ENCODE peak calls at places on chromosomes 5 and 9, in ten cellular contexts. T, R, P, K, N, B, F, W, E and L are unnamed samples.

GRCh38 chr5:156475831-156476551 is 149.0 kb downstream of the SGCD start:
- DNase-seq in F (no peak), P (peak), T (peak), N (no peak), B (no peak), W (peak), E (peak), K (no peak), R (no peak), L (peak)

GRCh38 chr5:153552886-153553285 is 62.4 kb downstream of the GRIA1 start:
- DNase-seq in B (no peak), P (peak), E (peak), R (no peak), K (no peak), W (no peak), F (no peak), T (no peak), N (no peak), L (no peak)

GRCh38 chr9:13487071-13487470 is 207.6 kb upstream of the MPDZ start:
- DNase-seq in W (peak), K (no peak), R (no peak), B (no peak), P (no peak), T (no peak), E (no peak), N (no peak), F (no peak), L (no peak)

GRCh38 chr9:2631263-2631662 is 9.7 kb downstream of the VLDLR start:
- DNase-seq in W (no peak), E (no peak), B (no peak), N (no peak), R (no peak), T (no peak), F (no peak), P (no peak), K (no peak), L (no peak)

GRCh38 chr9:121566401-121567141 is 66.9 kb upstream of the GGTA1 start:
- DNase-seq in N (no peak), T (peak), K (no peak), E (peak), W (no peak), R (no peak), B (no peak), P (peak), F (no peak), L (peak)

GRCh38 chr9:110125207-110125751 is 82.7 kb downstream of the C9orf152 start:
- DNase-seq in N (peak), P (peak), W (peak), F (no peak), E (peak), R (peak), T (peak), B (no peak), K (no peak), L (peak)

GRCh38 chr5:167822241-167822640 is 469.2 kb upstream of the WWC1 start:
- DNase-seq in R (no peak), K (no peak), N (no peak), F (no peak), W (no peak), E (no peak), P (no peak), T (no peak), B (no peak), L (no peak)

GRCh38 chr9:133425049-133425632 is 3.0 kb downstream of the ADAMTS13 start:
- DNase-seq in R (no peak), K (no peak), E (no peak), N (no peak), W (no peak), P (no peak), T (no peak), B (no peak), F (no peak), L (no peak)

GRCh38 chr5:172901012-172901780 is 58.0 kb upstream of the RPL26L1 start:
- DNase-seq in T (peak), B (no peak), K (no peak), F (no peak), N (no peak), P (peak), W (no peak), R (no peak), E (peak), L (peak)

GRCh38 chr5:73367650-73368049 is 80.9 kb downstream of the FOXD1 start:
- DNase-seq in F (no peak), N (no peak), K (no peak), B (no peak), P (peak), W (no peak), E (peak), R (no peak), T (no peak), L (no peak)

GRCh38 chr9:519579-519978 is 304.9 kb downstream of the DOCK8 start:
- DNase-seq in W (no peak), P (no peak), E (no peak), K (no peak), B (no peak), R (no peak), F (no peak), T (no peak), N (no peak), L (no peak)

GRCh38 chr9:114387678-114388431 is at the start of gene AKNA:
- DNase-seq in P (peak), B (peak), R (peak), F (peak), W (peak), T (peak), N (peak), E (peak), K (peak), L (peak)

GRCh38 chr5:278646-279045 is 7.2 kb downstream of the PDCD6 start:
- DNase-seq in N (no peak), F (no peak), W (no peak), E (no peak), P (no peak), B (no peak), R (no peak), T (no peak), K (no peak), L (no peak)

GRCh38 chr9:98657897-98658296 is 50.8 kb downstream of the GABBR2 start:
- DNase-seq in N (no peak), W (no peak), E (peak), T (no peak), R (no peak), K (no peak), F (no peak), B (no peak), P (peak), L (no peak)

GRCh38 chr5:54904425-54904824 is 81.0 kb downstream of the ESM1 start:
- DNase-seq in K (no peak), P (peak), W (peak), R (no peak), N (no peak), B (no peak), T (no peak), F (no peak), E (peak), L (no peak)

GRCh38 chr5:102903074-102903871 is 148.2 kb downstream of the PAM start:
- DNase-seq in T (no peak), E (no peak), W (no peak), N (no peak), P (no peak), R (no peak), F (no peak), B (no peak), K (no peak), L (no peak)

GRCh38 chr9:116756995-116757394 is 69.9 kb downstream of the TRIM32 start:
- DNase-seq in F (no peak), E (no peak), N (no peak), T (no peak), K (no peak), R (no peak), W (no peak), B (no peak), P (no peak), L (no peak)

GRCh38 chr5:173237821-173238220 is 2.8 kb upstream of the NKX2-5 start:
- DNase-seq in T (no peak), F (no peak), E (no peak), K (peak), P (no peak), R (peak), B (peak), N (no peak), W (peak), L (no peak)

GRCh38 chr9:128845186-128845931 is 15.8 kb upstream of the SPOUT1 start:
- DNase-seq in E (no peak), R (peak), W (peak), N (no peak), K (peak), F (no peak), T (no peak), P (no peak), B (peak), L (no peak)

DNA sequence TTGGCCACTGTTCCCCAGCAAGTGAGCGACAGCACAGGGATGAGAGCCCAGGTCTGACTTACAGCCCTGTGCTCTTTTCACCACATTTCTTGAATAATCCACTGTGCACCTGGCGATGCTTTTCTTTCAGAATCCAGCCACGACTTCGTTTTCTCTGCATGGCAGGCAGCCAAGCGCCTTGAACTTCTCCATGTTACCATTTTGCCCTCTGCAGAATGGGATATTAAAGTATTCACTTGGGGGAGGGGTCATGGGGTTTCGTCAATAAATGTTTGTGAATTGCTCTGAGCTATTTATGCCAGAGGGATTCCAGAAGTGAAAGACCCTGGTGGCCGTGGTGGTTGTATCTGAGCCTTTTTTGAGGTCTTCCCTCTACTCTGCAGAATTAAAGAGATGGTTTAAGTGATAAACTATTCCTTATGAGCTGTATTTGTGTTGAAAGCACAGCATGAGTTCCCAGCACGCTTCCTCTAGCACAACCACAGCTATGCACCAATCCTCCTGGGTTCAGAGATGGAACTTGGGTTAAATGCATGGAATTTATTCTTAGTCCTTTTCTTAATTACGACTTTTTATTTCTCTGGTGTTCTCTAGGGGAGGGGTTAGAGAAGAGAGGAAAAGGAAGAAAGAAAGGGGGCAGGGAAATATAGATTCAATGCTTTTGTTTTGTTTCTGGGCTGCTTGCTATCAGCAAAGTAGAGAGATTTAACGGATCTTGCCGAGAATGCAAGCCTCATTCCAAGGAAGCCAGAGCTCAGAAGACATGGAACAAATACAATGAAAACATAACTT is 478.2 kb upstream of the TNC start:
- DNase-seq in B (no peak), K (no peak), W (peak), E (peak), N (no peak), R (no peak), P (peak), F (no peak), T (no peak), L (no peak)
- TF ChIP-seq CTCF in B (no peak), K (no peak), W (no peak), E (no peak), N (no peak), R (no peak), P (no peak), F (no peak), T (no peak), L (no peak)

DNA sequence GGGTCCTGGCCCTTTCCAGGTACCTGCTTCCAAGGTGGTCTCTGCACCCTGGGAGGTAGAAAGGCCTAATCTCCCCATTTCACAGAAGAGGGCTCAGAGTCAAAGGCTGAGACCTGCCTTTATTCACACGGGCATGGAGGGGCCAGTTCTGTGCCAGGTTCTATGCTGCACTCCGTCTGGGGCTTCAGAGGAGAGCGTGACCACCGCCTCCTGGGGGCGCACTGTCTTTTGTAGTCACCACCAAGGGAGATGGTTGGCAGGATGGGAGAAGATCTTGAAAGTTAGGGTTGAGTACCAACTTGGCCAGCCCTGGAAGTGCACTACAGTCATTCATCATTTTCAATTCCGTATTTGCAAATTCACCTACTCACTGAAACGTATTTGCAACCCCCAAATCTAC is 23.7 kb upstream of the PRDM12 start:
- DNase-seq in B (no peak), F (no peak), T (no peak), K (no peak), W (peak), R (no peak), E (no peak), P (no peak), N (no peak), L (no peak)
- TF ChIP-seq CTCF in B (no peak), F (no peak), T (no peak), K (no peak), W (peak), R (no peak), E (no peak), P (no peak), N (no peak), L (no peak)

GRCh38 chr9:135819905-135820304 is 87.4 kb downstream of the CAMSAP1 start:
- DNase-seq in E (no peak), F (no peak), T (no peak), R (no peak), K (no peak), W (peak), P (no peak), B (no peak), N (no peak), L (no peak)
- TF ChIP-seq CTCF in E (peak), F (no peak), T (no peak), R (no peak), K (no peak), W (peak), P (no peak), B (no peak), N (no peak), L (no peak)

GRCh38 chr9:93682155-93682968 is 106.0 kb downstream of the PHF2 start:
- DNase-seq in F (peak), B (peak), N (peak), K (peak), P (peak), T (peak), R (peak), E (peak), W (peak), L (peak)

GRCh38 chr9:93681316-93682154 is 105.2 kb downstream of the PHF2 start:
- DNase-seq in E (no peak), W (no peak), F (no peak), K (no peak), P (no peak), R (peak), N (peak), T (peak), B (no peak), L (peak)

GRCh38 chr9:93679536-93680444 is 103.4 kb downstream of the PHF2 start:
- DNase-seq in E (no peak), R (peak), N (peak), K (peak), B (no peak), F (no peak), P (no peak), W (no peak), T (peak), L (peak)

GRCh38 chr9:93678199-93679019 is 102.0 kb downstream of the PHF2 start:
- DNase-seq in F (no peak), N (no peak), K (no peak), B (no peak), E (no peak), P (no peak), R (peak), W (no peak), T (peak), L (peak)

DNA sequence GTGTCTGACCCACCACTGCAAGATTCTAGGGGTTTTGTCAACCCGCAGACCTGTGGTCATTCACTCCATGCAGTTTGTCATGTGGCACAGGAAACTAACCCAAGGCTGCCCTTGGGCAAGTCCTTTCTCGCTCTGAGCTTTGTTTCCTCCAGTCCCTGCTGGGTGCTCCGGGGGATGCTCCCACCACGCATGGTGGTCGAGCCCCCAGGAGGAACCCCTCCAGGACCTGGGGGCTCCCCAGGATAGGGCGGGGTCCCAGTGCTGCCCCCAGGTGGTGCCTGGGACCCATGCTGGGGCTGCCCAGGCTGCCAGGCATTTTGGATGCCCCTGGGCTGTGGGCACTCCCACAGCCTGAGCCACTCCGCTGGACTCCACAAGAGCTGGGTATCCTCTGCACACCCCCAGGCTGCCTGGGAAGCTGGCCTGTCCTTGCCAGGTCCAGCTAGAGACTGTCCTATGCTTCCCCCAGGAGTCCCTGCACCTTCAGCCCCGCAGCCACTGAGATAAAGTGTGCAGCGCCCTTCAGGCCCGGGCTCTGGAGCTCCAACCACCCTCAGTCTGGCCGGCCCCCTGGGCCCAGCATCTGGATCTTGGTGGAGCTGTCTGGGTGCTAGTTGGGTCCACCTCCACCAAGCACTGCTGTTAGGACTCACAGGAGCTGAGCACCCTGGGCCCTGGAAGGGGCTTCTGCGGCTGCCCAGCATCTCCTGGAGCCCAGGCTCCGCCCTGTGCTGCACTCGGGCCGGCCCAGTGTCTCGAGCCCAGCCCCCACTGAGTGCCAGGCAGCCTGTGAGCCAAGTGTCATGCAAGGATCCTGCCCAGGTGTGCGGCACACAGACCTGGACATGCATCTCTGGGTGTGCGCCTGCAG is 104.3 kb downstream of the PHF2 start:
- DNase-seq in R (peak), E (no peak), W (no peak), T (peak), N (peak), B (peak), K (peak), F (no peak), P (no peak), L (peak)
- TF ChIP-seq CTCF in R (peak), E (peak), W (peak), T (no peak), N (no peak), B (no peak), K (no peak), F (no peak), P (no peak), L (no peak)